ENCODE peak calls at places on chromosomes 4 and X, in six cellular contexts. U, P, A, Q, O and K are unnamed samples.

GRCh38 chr4:2469192-2469984 is 482 bp downstream of the RNF4 start:
- DNase-seq in U (peak), P (peak), A (peak), Q (no peak), O (peak), K (peak)

GRCh38 chr4:109588176-109588575 is 28.1 kb downstream of the MCUB start:
- DNase-seq in U (no peak), P (no peak), A (no peak), Q (no peak), O (no peak), K (no peak)

GRCh38 chrX:69028006-69028760 is 137.1 kb downstream of the PJA1 start:
- DNase-seq in U (no peak), P (no peak), A (no peak), Q (no peak), O (no peak), K (no peak)

GRCh38 chrX:74015379-74016019 is 288.5 kb upstream of the ZCCHC13 start:
- DNase-seq in U (peak), P (peak), A (peak), Q (peak), O (peak), K (peak)

GRCh38 chrX:70219938-70220764 is 14.3 kb upstream of the AWAT1 start:
- DNase-seq in U (peak), P (no peak), A (peak), Q (peak), O (peak), K (peak)

GRCh38 chr4:105057370-105058096 is 89.1 kb upstream of the TET2 start:
- DNase-seq in U (no peak), P (no peak), A (no peak), Q (no peak), O (no peak), K (no peak)

GRCh38 chr4:83890231-83890630 is 354.3 kb downstream of the GPAT3 start:
- DNase-seq in U (no peak), P (no peak), A (peak), Q (no peak), O (peak), K (no peak)

GRCh38 chr4:42736538-42736937 is 79.6 kb upstream of the ATP8A1 start:
- DNase-seq in U (no peak), P (no peak), A (no peak), Q (no peak), O (no peak), K (no peak)

GRCh38 chr4:100359433-100359832 is 158.4 kb downstream of the EMCN start:
- DNase-seq in U (no peak), P (no peak), A (no peak), Q (no peak), O (no peak), K (no peak)

GRCh38 chrX:150984164-150984824 is 1.2 kb downstream of the HMGB3 start:
- DNase-seq in U (no peak), P (no peak), A (no peak), Q (no peak), O (no peak), K (no peak)

GRCh38 chrX:45719751-45720501 is 519.2 kb upstream of the DIPK2B start:
- DNase-seq in U (no peak), P (no peak), A (no peak), Q (no peak), O (no peak), K (no peak)

GRCh38 chrX:34875204-34875603 is 67.4 kb upstream of the FAM47B start:
- DNase-seq in U (no peak), P (no peak), A (peak), Q (no peak), O (peak), K (no peak)

GRCh38 chr4:187972135-187972534 is 23.4 kb upstream of the ZFP42 start:
- DNase-seq in U (no peak), P (no peak), A (no peak), Q (no peak), O (peak), K (no peak)

GRCh38 chr4:129179276-129179675 is 83.3 kb downstream of the C4orf33 start:
- DNase-seq in U (no peak), P (no peak), A (no peak), Q (no peak), O (no peak), K (no peak)

GRCh38 chr4:168449740-168450442 is 30.4 kb downstream of the DDX60L start:
- DNase-seq in U (no peak), P (no peak), A (peak), Q (no peak), O (peak), K (no peak)

GRCh38 chr4:174283507-174284180 is at the start of the genes CEP44 and FBXO8:
- DNase-seq in U (peak), P (peak), A (peak), Q (peak), O (peak), K (peak)

GRCh38 chr4:8155660-8156421 is 2.8 kb downstream of the ABLIM2 start:
- DNase-seq in U (no peak), P (no peak), A (no peak), Q (no peak), O (no peak), K (no peak)

GRCh38 chr4:77636902-77637301 is 31.3 kb downstream of the CXCL13 start:
- DNase-seq in U (no peak), P (no peak), A (peak), Q (peak), O (peak), K (no peak)

GRCh38 chr4:1166509-1167243 is 5.7 kb downstream of the SPON2 start:
- DNase-seq in U (no peak), P (no peak), A (no peak), Q (no peak), O (no peak), K (no peak)

GRCh38 chr4:104795264-104795934 is 300.7 kb upstream of the CXXC4 start:
- DNase-seq in U (no peak), P (no peak), A (no peak), Q (no peak), O (no peak), K (no peak)

GRCh38 chr4:173855015-173855414 is 325.0 kb upstream of the HAND2 start:
- DNase-seq in U (no peak), P (no peak), A (no peak), Q (no peak), O (no peak), K (no peak)

GRCh38 chr4:8817813-8818062 is 53.9 kb downstream of the HMX1 start:
- DNase-seq in U (no peak), P (no peak), A (no peak), Q (no peak), O (no peak), K (peak)

GRCh38 chrX:129549124-129549523 is 9.1 kb downstream of the OCRL start:
- DNase-seq in U (no peak), P (peak), A (no peak), Q (no peak), O (no peak), K (peak)

GRCh38 chrX:56503941-56504673 is 59.3 kb upstream of the UBQLN2 start:
- DNase-seq in U (no peak), P (no peak), A (peak), Q (no peak), O (no peak), K (no peak)

GRCh38 chr4:183328832-183329231 is 6.6 kb upstream of the CLDN24 start:
- DNase-seq in U (no peak), P (no peak), A (no peak), Q (no peak), O (peak), K (no peak)

GRCh38 chr4:57104706-57105560 is 5.3 kb downstream of the IGFBP7 start:
- DNase-seq in U (no peak), P (no peak), A (no peak), Q (no peak), O (peak), K (no peak)

GRCh38 chr4:176498857-176499256 is 179.1 kb downstream of the SPCS3 start:
- DNase-seq in U (no peak), P (no peak), A (peak), Q (no peak), O (peak), K (no peak)

GRCh38 chr4:42489095-42489494 is 91.8 kb downstream of the SHISA3 start:
- DNase-seq in U (no peak), P (no peak), A (no peak), Q (no peak), O (no peak), K (no peak)

GRCh38 chr4:53043900-53044650 is 182.0 kb downstream of the RASL11B start:
- DNase-seq in U (no peak), P (no peak), A (no peak), Q (no peak), O (no peak), K (no peak)

GRCh38 chr4:94452476-94453300 is 946 bp downstream of the PDLIM5 start:
- DNase-seq in U (peak), P (peak), A (peak), Q (peak), O (peak), K (peak)

GRCh38 chr4:1604706-1605205 is 79.4 kb downstream of the FAM53A start:
- DNase-seq in U (no peak), P (peak), A (no peak), Q (no peak), O (no peak), K (no peak)

GRCh38 chrX:132714913-132715312 is 226.1 kb upstream of the MBNL3 start:
- DNase-seq in U (no peak), P (no peak), A (no peak), Q (no peak), O (no peak), K (no peak)

GRCh38 chr4:141347738-141348524 is 127.2 kb downstream of the ZNF330 start:
- DNase-seq in U (no peak), P (peak), A (peak), Q (no peak), O (peak), K (no peak)

GRCh38 chrX:85516131-85516530 is 136.7 kb upstream of the POF1B start:
- DNase-seq in U (no peak), P (no peak), A (no peak), Q (no peak), O (no peak), K (no peak)

GRCh38 chr4:83328486-83328885 is 6.2 kb downstream of the HPSE start:
- DNase-seq in U (no peak), P (no peak), A (peak), Q (no peak), O (no peak), K (no peak)

GRCh38 chr4:165464813-165465381 is 86.1 kb downstream of the CPE start:
- DNase-seq in U (no peak), P (peak), A (peak), Q (no peak), O (peak), K (no peak)

GRCh38 chrX:39653656-39654055 is 444.1 kb downstream of the BCOR start:
- DNase-seq in U (no peak), P (no peak), A (no peak), Q (no peak), O (no peak), K (no peak)

GRCh38 chrX:13653022-13653693 is at the start of gene TCEANC:
- DNase-seq in U (peak), P (peak), A (peak), Q (peak), O (peak), K (peak)
- TF ChIP-seq POLR2A in U (peak), P (peak), A (peak), Q (peak), O (peak), K (peak)

DNA sequence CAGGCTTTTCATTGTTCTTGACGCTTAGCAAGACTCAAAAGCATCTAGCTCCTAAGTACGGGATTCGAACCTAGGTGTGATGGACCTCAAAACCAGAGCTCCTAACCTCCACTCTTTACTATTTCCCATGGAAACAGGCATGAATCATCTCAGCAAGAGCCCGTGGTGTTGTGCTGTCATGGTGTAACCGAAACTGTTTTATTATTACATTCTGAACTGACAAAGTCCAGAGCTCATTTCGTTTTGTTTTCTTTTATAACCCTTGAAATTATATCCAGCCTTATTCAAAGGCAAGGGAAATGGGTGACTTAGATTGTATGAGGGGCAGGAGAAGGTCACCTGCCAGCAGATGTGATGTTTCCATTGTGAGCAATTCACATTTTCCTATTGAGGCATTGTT is 301.1 kb downstream of the FRMPD4 start:
- DNase-seq in U (no peak), P (no peak), A (no peak), Q (no peak), O (no peak), K (no peak)
- TF ChIP-seq POLR2A in U (no peak), P (no peak), A (no peak), Q (no peak), O (no peak), K (no peak)

GRCh38 chrX:2620576-2620975 is 70.5 kb upstream of the CD99 start:
- DNase-seq in U (no peak), P (no peak), A (no peak), Q (no peak), O (no peak), K (no peak)
- TF ChIP-seq POLR2A in U (no peak), P (no peak), A (no peak), Q (no peak), O (no peak), K (no peak)

GRCh38 chrX:154791951-154792350 is 13.3 kb downstream of the MPP1 start:
- DNase-seq in U (no peak), P (no peak), A (no peak), Q (no peak), O (no peak), K (no peak)
- TF ChIP-seq POLR2A in U (no peak), P (no peak), A (no peak), Q (no peak), O (no peak), K (no peak)

GRCh38 chr4:119628281-119629141 is at the start of gene PDE5A:
- DNase-seq in U (peak), P (peak), A (peak), Q (peak), O (peak), K (peak)
- TF ChIP-seq POLR2A in U (no peak), P (no peak), A (no peak), Q (no peak), O (no peak), K (no peak)